ENCODE peak calls at places on chromosomes 7 and 10, in seven cellular contexts. T is heart left ventricle, X is hepatocyte, H is prostate gland, P is thoracic aorta, K is fibroblast of lung, S is psoas muscle. A is an unnamed sample.
A peak's percentile ranks its signal among the peaks of the same experiment; 100 is the strongest.

GRCh38 chr7:34041716-34042115 is 136.4 kb downstream of the BMPER start:
- DNase-seq in T (no peak), X (no peak), H (no peak), P (no peak), K (no peak), S (no peak), A (no peak)

GRCh38 chr10:80529604-80530003 is 8.1 kb upstream of the SH2D4B start:
- DNase-seq in T (peak; percentile 58), X (no peak), H (no peak), P (no peak), K (no peak), S (peak; percentile 47), A (peak; percentile 50)

GRCh38 chr10:109239371-109239770 is 683.9 kb downstream of the XPNPEP1 start:
- DNase-seq in T (no peak), X (no peak), H (no peak), P (no peak), K (peak; percentile 5), S (no peak), A (no peak)

GRCh38 chr7:33250421-33250827 is 121.1 kb downstream of the BBS9 start:
- DNase-seq in T (no peak), X (no peak), H (no peak), P (no peak), K (peak; percentile 74), S (no peak), A (no peak)

GRCh38 chr10:37975407-37975991 is 948 bp downstream of the ZNF25 start:
- DNase-seq in T (no peak), X (no peak), H (no peak), P (no peak), K (peak; percentile 34), S (no peak), A (no peak)

GRCh38 chr10:43647576-43647975 is 1.1 kb downstream of the ZNF32 start:
- DNase-seq in T (no peak), X (no peak), H (no peak), P (no peak), K (no peak), S (no peak), A (no peak)

GRCh38 chr10:26251925-26252324 is 35.4 kb downstream of the GAD2 start:
- DNase-seq in T (no peak), X (no peak), H (no peak), P (no peak), K (no peak), S (no peak), A (no peak)

GRCh38 chr10:45059632-45060031 is 58.9 kb downstream of the ZNF22 start:
- DNase-seq in T (no peak), X (no peak), H (no peak), P (no peak), K (no peak), S (no peak), A (no peak)

GRCh38 chr7:16491148-16491547 is 25.6 kb upstream of the SOSTDC1 start:
- DNase-seq in T (no peak), X (no peak), H (no peak), P (no peak), K (no peak), S (no peak), A (no peak)

GRCh38 chr10:30557884-30558283 is 71.7 kb downstream of the LYZL2 start:
- DNase-seq in T (no peak), X (peak; percentile 46), H (no peak), P (no peak), K (peak; percentile 54), S (no peak), A (no peak)

GRCh38 chr10:69446650-69447151 is 4.6 kb upstream of the TSPAN15 start:
- DNase-seq in T (no peak), X (peak; percentile 75), H (peak; percentile 64), P (no peak), K (peak; percentile 54), S (no peak), A (no peak)

GRCh38 chr7:115475774-115476407 is 554.0 kb downstream of the MDFIC start:
- DNase-seq in T (peak; percentile 8), X (peak; percentile 44), H (no peak), P (no peak), K (no peak), S (no peak), A (no peak)

GRCh38 chr10:131158695-131159094 is 152.8 kb downstream of the TCERG1L start:
- DNase-seq in T (no peak), X (no peak), H (no peak), P (no peak), K (no peak), S (no peak), A (no peak)

GRCh38 chr10:67666416-67667043 is 29.5 kb downstream of the CTNNA3 start:
- DNase-seq in T (no peak), X (peak; percentile 19), H (no peak), P (no peak), K (peak; percentile 53), S (no peak), A (no peak)

DNA sequence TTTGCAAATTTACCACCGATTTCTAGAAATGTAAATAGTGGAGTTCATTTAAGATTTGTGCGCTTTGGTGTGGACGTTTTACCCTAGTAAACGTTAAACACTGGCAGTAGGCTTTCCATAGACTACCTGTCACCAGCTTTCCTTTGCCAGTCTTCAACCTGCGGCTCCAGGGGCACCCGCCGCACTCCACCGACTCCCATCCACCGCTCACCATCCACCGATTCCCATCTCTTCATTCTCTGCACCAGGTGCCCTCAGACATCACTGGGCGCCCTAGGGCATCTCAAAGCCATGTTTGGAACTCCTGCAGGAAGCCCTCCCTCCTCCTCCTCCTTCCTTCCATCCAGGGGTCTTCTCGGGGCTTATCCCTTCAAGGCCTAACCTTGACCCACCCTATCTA is 1.4 kb upstream of the AP5Z1 start:
- DNase-seq in T (no peak), X (no peak), H (no peak), P (no peak), K (no peak), S (no peak), A (no peak)
- H3K4me3 ChIP-seq in T (no peak overlapping the region), X (no peak overlapping the region), H (no peak overlapping the region), P (peak overlapping the region; percentile 80), K (no peak overlapping the region), S (peak overlapping the region; percentile 97), A (no peak overlapping the region)

GRCh38 chr7:1572111-1572510 is 2.3 kb upstream of the PSMG3 start:
- DNase-seq in T (no peak), X (no peak), H (no peak), P (no peak), K (no peak), S (no peak), A (no peak)

GRCh38 chr7:1569016-1569415 is 816 bp downstream of the PSMG3 start:
- DNase-seq in T (no peak), X (no peak), H (no peak), P (no peak), K (peak; percentile 46), S (peak; percentile 58), A (no peak)

GRCh38 chr7:1569440-1569832 is 396 bp downstream of the PSMG3 start:
- DNase-seq in T (no peak), X (no peak), H (no peak), P (no peak), K (no peak), S (peak; percentile 50), A (no peak)

GRCh38 chr7:1571261-1571650 is 1.4 kb upstream of the PSMG3 start:
- DNase-seq in T (no peak), X (peak; percentile 65), H (no peak), P (no peak), K (peak; percentile 44), S (peak; percentile 44), A (no peak)

DNA sequence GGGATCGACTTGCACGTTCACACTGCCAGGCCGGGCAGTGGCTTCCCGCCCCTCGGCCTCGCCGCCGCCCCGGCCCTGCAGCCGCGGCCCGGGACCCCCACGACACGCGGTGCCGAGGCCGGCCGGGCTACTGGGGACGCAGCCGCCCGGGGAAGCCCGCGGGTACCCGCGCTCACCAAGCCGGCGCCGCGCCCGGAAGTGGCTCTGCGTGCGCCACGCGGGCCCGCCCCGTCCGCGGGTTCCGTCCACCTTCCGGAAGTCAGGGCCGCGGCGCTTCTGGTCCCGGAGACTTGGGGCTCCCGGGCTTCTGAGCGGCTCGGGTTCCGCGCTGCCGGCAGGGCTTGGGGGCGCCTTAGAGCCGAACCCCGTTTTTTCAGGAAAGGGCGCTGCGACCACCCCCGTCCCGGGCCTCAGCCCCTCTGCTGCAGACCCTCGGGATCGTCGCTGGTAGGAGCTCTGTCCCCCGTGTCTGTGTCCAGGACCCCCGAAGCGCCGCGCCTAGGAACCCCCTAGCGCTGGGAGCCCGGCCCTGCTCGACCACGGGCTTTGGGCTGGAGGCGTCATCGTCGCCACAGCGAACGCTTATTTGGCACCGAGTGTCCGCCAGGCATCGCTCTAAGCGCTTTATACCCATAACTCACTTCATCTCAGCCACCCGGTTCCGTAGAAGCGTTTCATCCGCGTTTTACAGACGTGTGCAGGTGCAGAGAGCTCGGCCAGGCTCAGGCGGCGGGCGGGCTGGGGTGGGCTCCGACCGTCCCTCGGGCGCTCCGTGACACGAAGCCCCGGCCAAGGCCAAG is at the start of gene PSMG3:
- DNase-seq in T (peak; percentile 92), X (peak; percentile 97), H (peak; percentile 89), P (peak; percentile 65), K (peak; percentile 92), S (peak; percentile 95), A (peak; percentile 91)
- TF ChIP-seq CTCF in T (peak; percentile 20), X (peak; percentile 46), H (no peak), P (peak; percentile 35), K (peak; percentile 33), S (peak; percentile 29), A (no peak)

GRCh38 chr7:106252568-106252967 is 32.2 kb downstream of the NAMPT start:
- DNase-seq in T (no peak), X (no peak), H (no peak), P (no peak), K (no peak), S (no peak), A (no peak)

GRCh38 chr7:106256137-106256536 is 28.6 kb downstream of the NAMPT start:
- DNase-seq in T (no peak), X (no peak), H (no peak), P (no peak), K (no peak), S (no peak), A (no peak)

GRCh38 chr7:106254525-106255128 is 30.2 kb downstream of the NAMPT start:
- DNase-seq in T (no peak), X (no peak), H (no peak), P (no peak), K (no peak), S (no peak), A (no peak)

GRCh38 chr7:106257752-106258151 is 27.0 kb downstream of the NAMPT start:
- DNase-seq in T (no peak), X (no peak), H (no peak), P (no peak), K (no peak), S (no peak), A (no peak)

GRCh38 chr7:106255246-106255645 is 29.5 kb downstream of the NAMPT start:
- DNase-seq in T (no peak), X (no peak), H (no peak), P (no peak), K (no peak), S (no peak), A (no peak)
- H3K36me3 ChIP-seq in T (peaks cover 9% of the 10 kb centered on the region), X (peaks cover 5% of the 10 kb centered on the region), H (peaks cover 5% of the 10 kb centered on the region), P (peaks cover 40% of the 10 kb centered on the region), K (peaks cover 2% of the 10 kb centered on the region), S (peaks cover 97% of the 10 kb centered on the region), A (peaks cover 92% of the 10 kb centered on the region)

DNA sequence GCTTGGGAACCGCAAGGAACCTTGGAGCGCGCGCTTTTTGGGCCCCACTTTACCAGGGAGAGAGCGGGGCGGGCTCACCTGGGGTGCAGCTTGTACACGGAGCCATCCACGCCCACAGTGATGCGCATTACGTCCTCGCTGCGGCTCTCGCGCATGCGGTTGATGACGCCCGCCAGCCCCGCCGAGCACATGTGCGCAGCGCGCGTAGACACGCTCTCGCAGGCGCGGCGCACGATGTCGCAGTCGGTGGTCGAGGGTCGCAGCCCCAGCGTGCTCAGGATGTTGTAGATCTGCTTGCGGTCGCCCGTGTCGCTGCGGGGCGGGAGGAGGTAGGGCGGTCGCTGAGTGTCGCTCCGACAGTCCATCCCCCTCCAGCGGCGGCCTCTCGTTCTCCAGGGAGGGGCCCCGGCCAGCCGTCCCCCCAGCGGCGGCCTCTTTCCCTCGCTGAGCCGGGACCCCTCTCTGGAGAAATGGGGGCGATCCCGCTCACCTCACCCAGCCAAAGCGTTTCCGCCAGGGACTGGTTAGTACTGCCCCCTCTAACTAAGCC is 4.4 kb upstream of the MYL7 start:
- DNase-seq in T (no peak), X (no peak), H (no peak), P (no peak), K (no peak), S (peak; percentile 53), A (no peak)
- H3K4me3 ChIP-seq in T (peak overlapping the region; percentile 49), X (no peak overlapping the region), H (peak overlapping the region; percentile 28), P (peak overlapping the region; percentile 74), K (peak overlapping the region; percentile 27), S (peak overlapping the region; percentile 63), A (peak overlapping the region; percentile 54)